ENCODE peak calls at places on chromosome 1, in nine cellular contexts. I is PC-9, B is tibial nerve, S is cardiac fibroblast, R is AG09309, H is IMR-90, Z is HCT116, Y is fibroblast of mammary gland, C is psoas muscle. Q is an unnamed sample.

GRCh38 chr1:220513834-220514233 is 14.1 kb upstream of the MARK1 start:
- DNase-seq in I (no peak), B (no peak), S (no peak), R (no peak), H (no peak), Z (no peak), Y (no peak), C (no peak), Q (no peak)

GRCh38 chr1:29062157-29062942 is 61.4 kb downstream of the TMEM200B start:
- DNase-seq in I (no peak), B (no peak), S (no peak), R (no peak), H (no peak), Z (no peak), Y (no peak), C (no peak), Q (no peak)

GRCh38 chr1:37989381-37989930 is 366 bp downstream of the SF3A3 start:
- DNase-seq in I (peak; percentile 56), B (no peak), S (peak; percentile 22), R (no peak), H (peak; percentile 23), Z (no peak), Y (peak; percentile 32), C (peak; percentile 40), Q (no peak)

GRCh38 chr1:64923294-64923718 is 43.0 kb downstream of the JAK1 start:
- DNase-seq in I (no peak), B (no peak), S (no peak), R (no peak), H (no peak), Z (no peak), Y (peak; percentile 48), C (no peak), Q (no peak)

GRCh38 chr1:213585959-213586608 is 401.7 kb upstream of the PROX1 start:
- DNase-seq in I (no peak), B (no peak), S (no peak), R (no peak), H (no peak), Z (no peak), Y (no peak), C (no peak), Q (no peak)

GRCh38 chr1:100785399-100786082 is 66.0 kb downstream of the VCAM1 start:
- DNase-seq in I (peak; percentile 34), B (no peak), S (peak; percentile 95), R (no peak), H (peak; percentile 74), Z (no peak), Y (peak; percentile 54), C (no peak), Q (no peak)

GRCh38 chr1:98315309-98315708 is 346.2 kb upstream of the SNX7 start:
- DNase-seq in I (no peak), B (no peak), S (peak; percentile 83), R (no peak), H (peak; percentile 81), Z (no peak), Y (peak; percentile 86), C (no peak), Q (peak; percentile 39)

GRCh38 chr1:151829352-151830046 is 2.1 kb downstream of the RORC start:
- DNase-seq in I (no peak), B (no peak), S (no peak), R (no peak), H (no peak), Z (no peak), Y (no peak), C (no peak), Q (no peak)

GRCh38 chr1:147292635-147293251 is 50.3 kb downstream of the CHD1L start:
- DNase-seq in I (no peak), B (no peak), S (peak; percentile 75), R (peak; percentile 90), H (peak; percentile 99), Z (no peak), Y (peak; percentile 99), C (no peak), Q (peak; percentile 90)

GRCh38 chr1:226624526-226624925 is 76.0 kb downstream of the STUM start:
- DNase-seq in I (peak; percentile 46), B (no peak), S (peak; percentile 22), R (peak; percentile 45), H (peak; percentile 46), Z (no peak), Y (peak; percentile 38), C (no peak), Q (peak; percentile 46)

GRCh38 chr1:153494976-153495535 is 34.6 kb upstream of the S100A7 start:
- DNase-seq in I (peak; percentile 72), B (peak; percentile 74), S (peak; percentile 76), R (no peak), H (peak; percentile 52), Z (peak; percentile 56), Y (peak; percentile 59), C (peak; percentile 80), Q (no peak)

GRCh38 chr1:232221790-232222499 is 408.0 kb downstream of the SIPA1L2 start:
- DNase-seq in I (no peak), B (no peak), S (no peak), R (no peak), H (peak; percentile 34), Z (peak; percentile 16), Y (peak; percentile 23), C (no peak), Q (no peak)

GRCh38 chr1:93344484-93344883 is 1.2 kb upstream of the DR1 start:
- DNase-seq in I (no peak), B (no peak), S (no peak), R (no peak), H (no peak), Z (no peak), Y (no peak), C (no peak), Q (no peak)
- H3K4me3 ChIP-seq in I (no peak overlapping the region), B (no peak overlapping the region), S (no peak overlapping the region), R (no peak overlapping the region), H (no peak overlapping the region), Z (peak overlapping the region; percentile 87), Y (no peak overlapping the region), C (no peak overlapping the region), Q (no peak overlapping the region)

GRCh38 chr1:77319036-77319705 is 37.4 kb downstream of the AK5 start:
- DNase-seq in I (no peak), B (no peak), S (no peak), R (no peak), H (peak; percentile 45), Z (no peak), Y (peak; percentile 67), C (no peak), Q (no peak)

GRCh38 chr1:77308889-77309621 is 27.2 kb downstream of the AK5 start:
- DNase-seq in I (no peak), B (no peak), S (no peak), R (no peak), H (no peak), Z (no peak), Y (no peak), C (no peak), Q (no peak)

GRCh38 chr1:77316006-77316405 is 34.2 kb downstream of the AK5 start:
- DNase-seq in I (no peak), B (no peak), S (peak; percentile 12), R (peak; percentile 21), H (peak; percentile 81), Z (no peak), Y (peak; percentile 30), C (no peak), Q (peak; percentile 16)

GRCh38 chr1:77316966-77317365 is 35.1 kb downstream of the AK5 start:
- DNase-seq in I (no peak), B (no peak), S (no peak), R (no peak), H (peak; percentile 48), Z (no peak), Y (peak; percentile 10), C (no peak), Q (no peak)

DNA sequence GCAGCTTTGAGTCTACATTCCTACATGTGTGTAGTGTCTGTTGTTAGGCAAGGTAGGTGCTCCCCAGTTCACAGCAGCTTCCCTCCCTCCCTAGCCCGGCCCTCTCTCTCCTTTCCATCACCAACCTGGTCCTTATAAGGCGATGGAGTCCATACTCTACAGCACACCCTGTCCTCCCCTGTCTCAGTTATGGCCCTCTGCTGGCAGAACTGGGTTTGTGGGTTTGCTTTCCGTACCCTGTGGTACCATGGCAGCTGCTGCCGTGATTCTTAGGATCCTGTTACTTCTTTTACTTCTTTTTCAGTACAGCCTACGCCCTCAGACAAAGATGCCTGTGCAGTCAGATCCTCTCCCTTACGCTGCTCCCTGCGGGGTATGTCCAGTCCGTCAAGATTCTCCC is 31.7 kb downstream of the AK5 start:
- DNase-seq in I (no peak), B (no peak), S (peak; percentile 29), R (no peak), H (peak; percentile 15), Z (peak; percentile 33), Y (peak; percentile 20), C (no peak), Q (no peak)
- TF ChIP-seq CTCF in I (no peak), B (peak; percentile 9), S (peak; percentile 51), R (peak; percentile 16), H (peak; percentile 21), Z (peak; percentile 61), Y (peak; percentile 39), C (no peak), Q (peak; percentile 39)

GRCh38 chr1:19311931-19312781 is at the start of the genes AKR7A2 and SLC66A1:
- DNase-seq in I (peak; percentile 91), B (peak; percentile 85), S (peak; percentile 95), R (peak; percentile 48), H (peak; percentile 89), Z (peak; percentile 73), Y (peak; percentile 85), C (peak; percentile 95), Q (peak; percentile 56)

GRCh38 chr1:19312782-19313635 is 883 bp downstream of the SLC66A1 start:
- DNase-seq in I (no peak), B (no peak), S (no peak), R (no peak), H (no peak), Z (no peak), Y (no peak), C (no peak), Q (no peak)

GRCh38 chr1:19315378-19316206 is 3.5 kb downstream of the SLC66A1 start:
- DNase-seq in I (no peak), B (no peak), S (peak; percentile 42), R (no peak), H (peak; percentile 70), Z (no peak), Y (peak; percentile 48), C (no peak), Q (no peak)

GRCh38 chr1:19313961-19314882 is 2.1 kb downstream of the SLC66A1 start:
- DNase-seq in I (no peak), B (no peak), S (no peak), R (no peak), H (no peak), Z (no peak), Y (no peak), C (no peak), Q (no peak)

DNA sequence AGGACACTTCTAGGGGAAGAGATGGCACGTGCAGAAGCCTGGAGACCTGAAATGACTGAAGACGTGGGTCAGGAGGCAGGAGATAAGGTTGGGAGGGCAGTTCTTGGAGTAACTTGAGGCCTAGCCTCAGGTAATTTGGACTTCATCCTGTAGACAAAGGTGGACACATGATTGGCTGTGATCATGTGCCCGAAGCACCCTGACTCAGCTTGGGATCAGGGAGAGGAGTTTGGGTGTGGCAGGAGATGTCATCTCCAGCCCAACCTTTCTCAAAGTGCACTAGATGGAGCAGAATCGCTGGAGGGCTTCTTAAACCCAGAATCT is 1.5 kb downstream of the SLC66A1 start:
- DNase-seq in I (no peak), B (no peak), S (no peak), R (no peak), H (no peak), Z (no peak), Y (no peak), C (no peak), Q (no peak)
- H3K4me3 ChIP-seq in I (no peak overlapping the region), B (no peak overlapping the region), S (no peak overlapping the region), R (no peak overlapping the region), H (no peak overlapping the region), Z (no peak overlapping the region), Y (no peak overlapping the region), C (peak overlapping the region; percentile 97), Q (no peak overlapping the region)

GRCh38 chr1:203527013-203527412 is 33.1 kb downstream of the OPTC start:
- DNase-seq in I (no peak), B (no peak), S (no peak), R (no peak), H (no peak), Z (no peak), Y (no peak), C (no peak), Q (no peak)
- TF ChIP-seq CTCF in I (no peak), B (no peak), S (no peak), R (no peak), H (no peak), Z (no peak), Y (no peak), C (no peak), Q (no peak)

Q was measured in BJ.